ENCODE peak calls at places on chromosomes 4 and X, in eight cellular contexts. One of them, this sample, is unnamed.

GRCh38 chr4:24978291-24979072 is 52.3 kb downstream of the LGI2 start:
- DNase-seq in T follicular helper cell: no peak
- DNase-seq in CD8-positive, alpha-beta memory T cell: no peak
- DNase-seq in mucosa of descending colon: no peak
- DNase-seq in sigmoid colon: no peak
- DNase-seq in psoas muscle: no peak
- DNase-seq in AG08396: no peak
- DNase-seq in activated CD8-positive, alpha-beta memory T cell treated with anti-CD3 and anti-CD28 coated beads for 48 hours: no peak
- DNase-seq in this sample: no peak

GRCh38 chrX:18721683-18722499 is 14.4 kb downstream of the PPEF1 start:
- DNase-seq in T follicular helper cell: no peak
- DNase-seq in CD8-positive, alpha-beta memory T cell: no peak
- DNase-seq in mucosa of descending colon: no peak
- DNase-seq in sigmoid colon: no peak
- DNase-seq in psoas muscle: no peak
- DNase-seq in AG08396: no peak
- DNase-seq in activated CD8-positive, alpha-beta memory T cell treated with anti-CD3 and anti-CD28 coated beads for 48 hours: no peak
- DNase-seq in this sample: no peak

GRCh38 chr4:35835893-35836292 is 408.4 kb downstream of the ARAP2 start:
- DNase-seq in T follicular helper cell: no peak
- DNase-seq in CD8-positive, alpha-beta memory T cell: no peak
- DNase-seq in mucosa of descending colon: no peak
- DNase-seq in sigmoid colon: no peak
- DNase-seq in psoas muscle: no peak
- DNase-seq in AG08396: no peak
- DNase-seq in activated CD8-positive, alpha-beta memory T cell treated with anti-CD3 and anti-CD28 coated beads for 48 hours: no peak
- DNase-seq in this sample: no peak

GRCh38 chr4:75916091-75916661 is 13.9 kb upstream of the PPEF2 start:
- DNase-seq in T follicular helper cell: no peak
- DNase-seq in CD8-positive, alpha-beta memory T cell: peak
- DNase-seq in mucosa of descending colon: no peak
- DNase-seq in sigmoid colon: no peak
- DNase-seq in psoas muscle: no peak
- DNase-seq in AG08396: peak
- DNase-seq in activated CD8-positive, alpha-beta memory T cell treated with anti-CD3 and anti-CD28 coated beads for 48 hours: no peak
- DNase-seq in this sample: no peak

GRCh38 chr4:145812902-145813301 is 125.7 kb downstream of the ZNF827 start:
- DNase-seq in T follicular helper cell: no peak
- DNase-seq in CD8-positive, alpha-beta memory T cell: no peak
- DNase-seq in mucosa of descending colon: no peak
- DNase-seq in sigmoid colon: no peak
- DNase-seq in psoas muscle: no peak
- DNase-seq in AG08396: no peak
- DNase-seq in activated CD8-positive, alpha-beta memory T cell treated with anti-CD3 and anti-CD28 coated beads for 48 hours: no peak
- DNase-seq in this sample: no peak

GRCh38 chrX:129781134-129782014 is 1.6 kb downstream of the SASH3 start:
- DNase-seq in T follicular helper cell: peak
- DNase-seq in CD8-positive, alpha-beta memory T cell: peak
- DNase-seq in mucosa of descending colon: peak
- DNase-seq in sigmoid colon: no peak
- DNase-seq in psoas muscle: peak
- DNase-seq in AG08396: no peak
- DNase-seq in activated CD8-positive, alpha-beta memory T cell treated with anti-CD3 and anti-CD28 coated beads for 48 hours: no peak
- DNase-seq in this sample: no peak

GRCh38 chrX:39928704-39929439 is 168.9 kb downstream of the BCOR start:
- DNase-seq in T follicular helper cell: no peak
- DNase-seq in CD8-positive, alpha-beta memory T cell: no peak
- DNase-seq in mucosa of descending colon: peak
- DNase-seq in sigmoid colon: no peak
- DNase-seq in psoas muscle: no peak
- DNase-seq in AG08396: no peak
- DNase-seq in activated CD8-positive, alpha-beta memory T cell treated with anti-CD3 and anti-CD28 coated beads for 48 hours: no peak
- DNase-seq in this sample: no peak

GRCh38 chr4:172143605-172144314 is 330.6 kb downstream of the GALNTL6 start:
- DNase-seq in T follicular helper cell: no peak
- DNase-seq in CD8-positive, alpha-beta memory T cell: no peak
- DNase-seq in mucosa of descending colon: no peak
- DNase-seq in sigmoid colon: no peak
- DNase-seq in psoas muscle: no peak
- DNase-seq in AG08396: no peak
- DNase-seq in activated CD8-positive, alpha-beta memory T cell treated with anti-CD3 and anti-CD28 coated beads for 48 hours: no peak
- DNase-seq in this sample: no peak

GRCh38 chr4:26052663-26053534 is 138.9 kb downstream of the SMIM20 start:
- DNase-seq in T follicular helper cell: no peak
- DNase-seq in CD8-positive, alpha-beta memory T cell: no peak
- DNase-seq in mucosa of descending colon: no peak
- DNase-seq in sigmoid colon: peak
- DNase-seq in psoas muscle: no peak
- DNase-seq in AG08396: no peak
- DNase-seq in activated CD8-positive, alpha-beta memory T cell treated with anti-CD3 and anti-CD28 coated beads for 48 hours: no peak
- DNase-seq in this sample: no peak

GRCh38 chr4:108941914-108942379 is 179.1 kb upstream of the ETNPPL start:
- DNase-seq in T follicular helper cell: no peak
- DNase-seq in CD8-positive, alpha-beta memory T cell: no peak
- DNase-seq in mucosa of descending colon: no peak
- DNase-seq in sigmoid colon: no peak
- DNase-seq in psoas muscle: peak
- DNase-seq in AG08396: no peak
- DNase-seq in activated CD8-positive, alpha-beta memory T cell treated with anti-CD3 and anti-CD28 coated beads for 48 hours: no peak
- DNase-seq in this sample: no peak

GRCh38 chrX:111114806-111115205 is 18.8 kb downstream of the PAK3 start:
- DNase-seq in T follicular helper cell: no peak
- DNase-seq in CD8-positive, alpha-beta memory T cell: no peak
- DNase-seq in mucosa of descending colon: no peak
- DNase-seq in sigmoid colon: no peak
- DNase-seq in psoas muscle: no peak
- DNase-seq in AG08396: no peak
- DNase-seq in activated CD8-positive, alpha-beta memory T cell treated with anti-CD3 and anti-CD28 coated beads for 48 hours: no peak
- DNase-seq in this sample: no peak

GRCh38 chr4:121233982-121234381 is 69.9 kb upstream of the TNIP3 start:
- DNase-seq in T follicular helper cell: no peak
- DNase-seq in CD8-positive, alpha-beta memory T cell: no peak
- DNase-seq in mucosa of descending colon: no peak
- DNase-seq in sigmoid colon: no peak
- DNase-seq in psoas muscle: no peak
- DNase-seq in AG08396: no peak
- DNase-seq in activated CD8-positive, alpha-beta memory T cell treated with anti-CD3 and anti-CD28 coated beads for 48 hours: no peak
- DNase-seq in this sample: no peak

GRCh38 chrX:119539872-119540271 is 25.3 kb downstream of the STEEP1 start:
- DNase-seq in T follicular helper cell: no peak
- DNase-seq in CD8-positive, alpha-beta memory T cell: no peak
- DNase-seq in mucosa of descending colon: no peak
- DNase-seq in sigmoid colon: no peak
- DNase-seq in psoas muscle: no peak
- DNase-seq in AG08396: no peak
- DNase-seq in activated CD8-positive, alpha-beta memory T cell treated with anti-CD3 and anti-CD28 coated beads for 48 hours: no peak
- DNase-seq in this sample: no peak

GRCh38 chr4:137451150-137451850 is 81.0 kb downstream of the PCDH18 start:
- DNase-seq in T follicular helper cell: no peak
- DNase-seq in CD8-positive, alpha-beta memory T cell: no peak
- DNase-seq in mucosa of descending colon: no peak
- DNase-seq in sigmoid colon: no peak
- DNase-seq in psoas muscle: no peak
- DNase-seq in AG08396: no peak
- DNase-seq in activated CD8-positive, alpha-beta memory T cell treated with anti-CD3 and anti-CD28 coated beads for 48 hours: no peak
- DNase-seq in this sample: no peak

GRCh38 chr4:38320833-38321232 is 343.2 kb upstream of the KLF3 start:
- DNase-seq in T follicular helper cell: no peak
- DNase-seq in CD8-positive, alpha-beta memory T cell: no peak
- DNase-seq in mucosa of descending colon: no peak
- DNase-seq in sigmoid colon: no peak
- DNase-seq in psoas muscle: no peak
- DNase-seq in AG08396: no peak
- DNase-seq in activated CD8-positive, alpha-beta memory T cell treated with anti-CD3 and anti-CD28 coated beads for 48 hours: no peak
- DNase-seq in this sample: no peak